ENCODE peak calls at places on chromosomes 6 and 20, in seven cellular contexts. U, T, C, H, J, Z and N are unnamed samples.

GRCh38 chr6:169141706-169142705 is 111.6 kb downstream of the THBS2 start:
- DNase-seq in T (peak; percentile 50), J (no peak), Z (no peak), H (no peak), U (no peak), C (peak; percentile 92), N (no peak)

GRCh38 chr6:13617066-13617465 is 1.9 kb downstream of the NOL7 start:
- DNase-seq in Z (no peak), U (no peak), T (no peak), J (no peak), C (no peak), H (no peak), N (no peak)

GRCh38 chr6:17768388-17768787 is 61.7 kb upstream of the NUP153 start:
- DNase-seq in T (no peak), Z (no peak), U (no peak), C (no peak), H (no peak), J (peak; percentile 7), N (no peak)

GRCh38 chr6:12158686-12159415 is 131.3 kb upstream of the EDN1 start:
- DNase-seq in U (no peak), H (no peak), C (no peak), Z (no peak), J (no peak), T (no peak), N (no peak)

GRCh38 chr6:167245586-167245985 is 45.5 kb upstream of the UNC93A start:
- DNase-seq in Z (no peak), C (no peak), H (no peak), U (no peak), J (no peak), T (no peak), N (no peak)

GRCh38 chr6:148438593-148438992 is 96.0 kb downstream of the SASH1 start:
- DNase-seq in T (no peak), C (no peak), H (no peak), J (no peak), U (no peak), Z (no peak), N (peak; percentile 2)

GRCh38 chr20:5309971-5310370 is 6.8 kb downstream of the PROKR2 start:
- DNase-seq in J (no peak), H (no peak), T (no peak), C (no peak), Z (no peak), U (no peak), N (no peak)

GRCh38 chr6:36692861-36693702 is 4.5 kb upstream of the RAB44 start:
- DNase-seq in J (no peak), T (no peak), Z (no peak), H (peak; percentile 77), U (peak; percentile 47), C (peak; percentile 71), N (no peak)

GRCh38 chr6:44564906-44565524 is 177.5 kb downstream of the CDC5L start:
- DNase-seq in U (no peak), J (no peak), H (no peak), T (no peak), C (no peak), Z (no peak), N (no peak)

GRCh38 chr6:17091122-17091521 is 10.7 kb upstream of the STMND1 start:
- DNase-seq in H (no peak), Z (no peak), J (no peak), T (no peak), C (no peak), U (no peak), N (no peak)

GRCh38 chr6:121670511-121670910 is 235.1 kb downstream of the GJA1 start:
- DNase-seq in C (no peak), H (no peak), U (no peak), T (no peak), J (no peak), Z (no peak), N (no peak)

GRCh38 chr20:8299921-8300320 is 167.9 kb downstream of the PLCB1 start:
- DNase-seq in U (no peak), Z (no peak), H (no peak), T (no peak), J (no peak), C (no peak), N (no peak)

GRCh38 chr20:18543932-18544331 is 23.3 kb upstream of the SMIM26 start:
- DNase-seq in Z (no peak), U (no peak), T (no peak), H (peak; percentile 85), C (no peak), J (no peak), N (no peak)

GRCh38 chr6:153193176-153193885 is 62.2 kb upstream of the RGS17 start:
- DNase-seq in H (no peak), C (no peak), Z (no peak), J (no peak), T (no peak), U (no peak), N (no peak)

GRCh38 chr6:170068496-170068895 is 222.4 kb downstream of the DLL1 start:
- DNase-seq in C (peak; percentile 48), T (no peak), U (no peak), J (no peak), Z (no peak), H (no peak), N (no peak)

GRCh38 chr6:27161946-27162603 is 85.4 kb upstream of the PRSS16 start:
- DNase-seq in U (no peak), C (no peak), Z (peak; percentile 62), J (peak; percentile 73), H (no peak), T (no peak), N (peak; percentile 62)

GRCh38 chr6:35439308-35439707 is 12.8 kb upstream of the FANCE start:
- DNase-seq in C (no peak), U (no peak), Z (no peak), J (peak; percentile 16), H (no peak), T (no peak), N (no peak)

GRCh38 chr6:72757048-72757447 is 135.2 kb downstream of the KCNQ5 start:
- DNase-seq in J (peak; percentile 5), C (no peak), T (no peak), Z (no peak), U (no peak), H (no peak), N (no peak)

GRCh38 chr6:105819774-105820173 is 266.4 kb upstream of the PRDM1 start:
- DNase-seq in C (no peak), T (no peak), Z (no peak), J (no peak), H (no peak), U (no peak), N (no peak)

GRCh38 chr6:39389372-39389767 is 66.9 kb upstream of the KCNK16 start:
- DNase-seq in Z (no peak), U (no peak), H (no peak), T (no peak), J (no peak), C (no peak), N (no peak)

GRCh38 chr6:119137194-119138072 is 59.0 kb upstream of the FAM184A start:
- DNase-seq in J (peak; percentile 95), T (no peak), C (no peak), Z (no peak), H (no peak), U (peak; percentile 26), N (no peak)

GRCh38 chr6:75893058-75893775 is 144.2 kb downstream of the MYO6 start:
- DNase-seq in T (no peak), H (no peak), Z (peak; percentile 63), J (peak; percentile 66), C (no peak), U (no peak), N (no peak)

GRCh38 chr6:41947581-41948220 is 6.1 kb upstream of the CCND3 start:
- DNase-seq in J (no peak), T (no peak), C (no peak), Z (no peak), H (no peak), U (no peak), N (no peak)

GRCh38 chr6:35718911-35719381 is 17.9 kb upstream of the ARMC12 start:
- DNase-seq in T (peak; percentile 43), Z (no peak), J (no peak), U (no peak), H (no peak), C (peak; percentile 77), N (no peak)

GRCh38 chr6:33696076-33696475 is 15.4 kb downstream of the UQCC2 start:
- DNase-seq in T (no peak), U (no peak), H (no peak), C (no peak), Z (no peak), J (no peak), N (no peak)

GRCh38 chr6:113969888-113970807 is 800 bp downstream of the HDAC2 start:
- DNase-seq in Z (no peak), J (peak; percentile 73), C (peak; percentile 77), H (peak; percentile 61), U (peak; percentile 35), T (peak; percentile 47), N (no peak)
- TF ChIP-seq POLR2A in Z (no peak), J (no peak), C (no peak), H (no peak), U (no peak), T (no peak), N (no peak)

GRCh38 chr20:34876161-34877001 is at the start of gene ACSS2:
- DNase-seq in C (peak; percentile 100), H (peak; percentile 100), U (peak; percentile 99), J (peak; percentile 94), T (peak; percentile 100), Z (peak; percentile 98), N (peak; percentile 99)
- TF ChIP-seq POLR2A in C (peak; percentile 80), H (no peak), U (peak; percentile 93), J (peak; percentile 78), T (peak; percentile 77), Z (peak; percentile 31), N (no peak)

GRCh38 chr6:100491947-100492670 is 27.4 kb upstream of the SIM1 start:
- DNase-seq in C (no peak), U (no peak), T (no peak), H (no peak), J (no peak), Z (no peak), N (no peak)

GRCh38 chr6:100488231-100488630 is 23.5 kb upstream of the SIM1 start:
- DNase-seq in Z (no peak), J (no peak), U (no peak), T (no peak), H (no peak), C (no peak), N (no peak)

GRCh38 chr6:100487638-100488037 is 22.9 kb upstream of the SIM1 start:
- DNase-seq in U (no peak), C (no peak), Z (no peak), H (no peak), J (no peak), T (no peak), N (no peak)

GRCh38 chr6:100493206-100493888 is 28.6 kb upstream of the SIM1 start:
- DNase-seq in J (no peak), T (no peak), Z (no peak), C (no peak), H (no peak), U (peak; percentile 20), N (no peak)

DNA sequence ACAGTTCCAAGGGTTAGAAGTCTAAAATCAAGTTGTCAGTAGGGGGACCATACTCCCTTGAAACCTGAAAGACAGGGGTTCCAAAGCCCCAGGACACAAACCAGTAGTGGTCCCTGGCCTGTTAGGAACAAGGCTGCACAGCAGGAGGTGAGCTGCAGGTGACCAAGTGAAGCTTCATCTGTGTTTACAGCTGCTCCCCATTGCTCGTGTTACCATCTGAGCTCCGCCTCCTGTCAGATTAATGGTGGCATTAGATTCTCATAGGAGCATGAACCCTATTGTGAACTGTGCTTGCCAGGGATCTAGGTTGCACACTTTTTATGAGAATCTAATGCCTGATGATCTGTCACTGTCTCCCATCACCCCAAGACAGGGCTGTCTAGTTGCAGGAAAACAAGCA is 25.3 kb upstream of the SIM1 start:
- DNase-seq in J (no peak), C (no peak), H (no peak), T (no peak), U (no peak), Z (no peak), N (no peak)
- TF ChIP-seq POLR2A in J (no peak), C (no peak), H (no peak), T (no peak), U (no peak), Z (no peak), N (no peak)

GRCh38 chr20:44433751-44434538 is 41.7 kb upstream of the TTPAL start:
- DNase-seq in U (no peak), H (no peak), T (no peak), J (no peak), Z (no peak), C (no peak), N (no peak)
- TF ChIP-seq POLR2A in U (no peak), H (no peak), T (no peak), J (no peak), Z (no peak), C (no peak), N (no peak)